ENCODE peak calls at places on chromosomes 1 and 21, in four cellular contexts. One of them, this sample, is unnamed.

GRCh38 chr1:2921970-2922686 is 99.1 kb upstream of the ACTRT2 start:
- DNase-seq in astrocyte: no peak
- DNase-seq in progenitor cell of endocrine pancreas: no peak
- DNase-seq in foreskin fibroblast: no peak
- DNase-seq in this sample: no peak

GRCh38 chr1:41611068-41611931 is 126.8 kb upstream of the EDN2 start:
- DNase-seq in astrocyte: no peak
- DNase-seq in progenitor cell of endocrine pancreas: peak; percentile 4
- DNase-seq in foreskin fibroblast: no peak
- DNase-seq in this sample: peak; percentile 46

GRCh38 chr1:9087411-9087810 is 18.0 kb upstream of the SLC2A5 start:
- DNase-seq in astrocyte: no peak
- DNase-seq in progenitor cell of endocrine pancreas: no peak
- DNase-seq in foreskin fibroblast: no peak
- DNase-seq in this sample: no peak

GRCh38 chr1:53046930-53047329 is 15.1 kb upstream of the PODN start:
- DNase-seq in astrocyte: peak; percentile 73
- DNase-seq in progenitor cell of endocrine pancreas: no peak
- DNase-seq in foreskin fibroblast: no peak
- DNase-seq in this sample: no peak

GRCh38 chr1:24635195-24635843 is 7.8 kb upstream of the SRRM1 start:
- DNase-seq in astrocyte: peak; percentile 61
- DNase-seq in progenitor cell of endocrine pancreas: no peak
- DNase-seq in foreskin fibroblast: peak; percentile 60
- DNase-seq in this sample: no peak

GRCh38 chr1:145805057-145805456 is 18.8 kb downstream of the RNF115 start:
- DNase-seq in astrocyte: no peak
- DNase-seq in progenitor cell of endocrine pancreas: no peak
- DNase-seq in foreskin fibroblast: no peak
- DNase-seq in this sample: no peak

GRCh38 chr1:24910751-24911650 is 19.1 kb downstream of the RUNX3 start:
- DNase-seq in astrocyte: peak; percentile 73
- DNase-seq in progenitor cell of endocrine pancreas: no peak
- DNase-seq in foreskin fibroblast: no peak
- DNase-seq in this sample: no peak

GRCh38 chr1:220815409-220815808 is 28.7 kb downstream of the MTARC1 start:
- DNase-seq in astrocyte: no peak
- DNase-seq in progenitor cell of endocrine pancreas: no peak
- DNase-seq in foreskin fibroblast: no peak
- DNase-seq in this sample: no peak

GRCh38 chr1:167221126-167221803 is 579 bp downstream of the POU2F1 start:
- DNase-seq in astrocyte: no peak
- DNase-seq in progenitor cell of endocrine pancreas: peak; percentile 46
- DNase-seq in foreskin fibroblast: no peak
- DNase-seq in this sample: no peak

GRCh38 chr1:180424848-180425457 is 77.4 kb downstream of the ACBD6 start:
- DNase-seq in astrocyte: no peak
- DNase-seq in progenitor cell of endocrine pancreas: no peak
- DNase-seq in foreskin fibroblast: no peak
- DNase-seq in this sample: no peak

GRCh38 chr1:228364068-228364705 is 42.4 kb downstream of the TRIM11 start:
- DNase-seq in astrocyte: no peak
- DNase-seq in progenitor cell of endocrine pancreas: no peak
- DNase-seq in foreskin fibroblast: no peak
- DNase-seq in this sample: no peak

GRCh38 chr1:241702436-241702835 is 50.4 kb downstream of the WDR64 start:
- DNase-seq in astrocyte: peak; percentile 18
- DNase-seq in progenitor cell of endocrine pancreas: no peak
- DNase-seq in foreskin fibroblast: peak; percentile 53
- DNase-seq in this sample: no peak

GRCh38 chr1:116411784-116412479 is 38.9 kb downstream of the ATP1A1 start:
- DNase-seq in astrocyte: peak; percentile 18
- DNase-seq in progenitor cell of endocrine pancreas: no peak
- DNase-seq in foreskin fibroblast: peak; percentile 65
- DNase-seq in this sample: no peak

GRCh38 chr1:185444651-185445050 is 127.6 kb upstream of the IVNS1ABP start:
- DNase-seq in astrocyte: no peak
- DNase-seq in progenitor cell of endocrine pancreas: no peak
- DNase-seq in foreskin fibroblast: no peak
- DNase-seq in this sample: no peak

GRCh38 chr1:58584082-58584895 is 7.2 kb upstream of the TACSTD2 start:
- DNase-seq in astrocyte: peak; percentile 97
- DNase-seq in progenitor cell of endocrine pancreas: no peak
- DNase-seq in foreskin fibroblast: peak; percentile 95
- DNase-seq in this sample: no peak

GRCh38 chr1:209641216-209642181 is 10.7 kb downstream of the LAMB3 start:
- DNase-seq in astrocyte: no peak
- DNase-seq in progenitor cell of endocrine pancreas: no peak
- DNase-seq in foreskin fibroblast: no peak
- DNase-seq in this sample: no peak

GRCh38 chr1:35640380-35641232 is 720 bp downstream of the PSMB2 start:
- DNase-seq in astrocyte: no peak
- DNase-seq in progenitor cell of endocrine pancreas: no peak
- DNase-seq in foreskin fibroblast: no peak
- DNase-seq in this sample: no peak

GRCh38 chr1:75134939-75135828 is 996 bp downstream of the LHX8 start:
- DNase-seq in astrocyte: no peak
- DNase-seq in progenitor cell of endocrine pancreas: no peak
- DNase-seq in foreskin fibroblast: no peak
- DNase-seq in this sample: peak; percentile 77

GRCh38 chr1:200042437-200043329 is 15.2 kb downstream of the NR5A2 start:
- DNase-seq in astrocyte: no peak
- DNase-seq in progenitor cell of endocrine pancreas: no peak
- DNase-seq in foreskin fibroblast: no peak
- DNase-seq in this sample: no peak

GRCh38 chr1:179077396-179077795 is 4.5 kb upstream of the TOR3A start:
- DNase-seq in astrocyte: peak; percentile 66
- DNase-seq in progenitor cell of endocrine pancreas: no peak
- DNase-seq in foreskin fibroblast: no peak
- DNase-seq in this sample: no peak

GRCh38 chr1:37083551-37084119 is 49.3 kb upstream of the GRIK3 start:
- DNase-seq in astrocyte: no peak
- DNase-seq in progenitor cell of endocrine pancreas: no peak
- DNase-seq in foreskin fibroblast: no peak
- DNase-seq in this sample: no peak

GRCh38 chr1:188463919-188464318 is 1635.2 kb downstream of the PLA2G4A start:
- DNase-seq in astrocyte: no peak
- DNase-seq in progenitor cell of endocrine pancreas: no peak
- DNase-seq in foreskin fibroblast: no peak
- DNase-seq in this sample: no peak

GRCh38 chr1:6025269-6026094 is 20.2 kb upstream of the KCNAB2 start:
- DNase-seq in astrocyte: no peak
- DNase-seq in progenitor cell of endocrine pancreas: no peak
- DNase-seq in foreskin fibroblast: peak; percentile 37
- DNase-seq in this sample: no peak

GRCh38 chr1:6869002-6869380 is 83.7 kb downstream of the CAMTA1 start:
- DNase-seq in astrocyte: no peak
- DNase-seq in progenitor cell of endocrine pancreas: no peak
- DNase-seq in foreskin fibroblast: no peak
- DNase-seq in this sample: no peak

GRCh38 chr1:235929216-235929615 is 62.5 kb upstream of the LYST start:
- DNase-seq in astrocyte: no peak
- DNase-seq in progenitor cell of endocrine pancreas: no peak
- DNase-seq in foreskin fibroblast: peak; percentile 63
- DNase-seq in this sample: no peak

GRCh38 chr1:172613294-172613693 is 45.6 kb upstream of the FASLG start:
- DNase-seq in astrocyte: no peak
- DNase-seq in progenitor cell of endocrine pancreas: no peak
- DNase-seq in foreskin fibroblast: peak; percentile 39
- DNase-seq in this sample: no peak

GRCh38 chr21:40658237-40658636 is 188.7 kb downstream of the DSCAM start:
- DNase-seq in astrocyte: no peak
- DNase-seq in progenitor cell of endocrine pancreas: no peak
- DNase-seq in foreskin fibroblast: no peak
- DNase-seq in this sample: no peak

GRCh38 chr21:41361786-41362604 is at the start of gene MX2:
- DNase-seq in astrocyte: peak; percentile 86
- DNase-seq in progenitor cell of endocrine pancreas: no peak
- DNase-seq in foreskin fibroblast: peak; percentile 66
- DNase-seq in this sample: peak; percentile 71

GRCh38 chr1:57017717-57018116 is 51.9 kb upstream of the C8B start:
- DNase-seq in astrocyte: no peak
- DNase-seq in progenitor cell of endocrine pancreas: no peak
- DNase-seq in foreskin fibroblast: no peak
- DNase-seq in this sample: no peak

GRCh38 chr1:161088587-161089110 is 709 bp downstream of the NECTIN4 start:
- DNase-seq in astrocyte: peak; percentile 26
- DNase-seq in progenitor cell of endocrine pancreas: no peak
- DNase-seq in foreskin fibroblast: peak; percentile 48
- DNase-seq in this sample: no peak

GRCh38 chr1:39508266-39508665 is 16.8 kb downstream of the BMP8A start:
- DNase-seq in astrocyte: no peak
- DNase-seq in progenitor cell of endocrine pancreas: no peak
- DNase-seq in foreskin fibroblast: no peak
- DNase-seq in this sample: no peak

GRCh38 chr21:42468511-42469131 is 27.4 kb downstream of the RSPH1 start:
- DNase-seq in astrocyte: peak; percentile 20
- DNase-seq in progenitor cell of endocrine pancreas: no peak
- DNase-seq in foreskin fibroblast: no peak
- DNase-seq in this sample: no peak

GRCh38 chr21:42467613-42467983 is 28.4 kb downstream of the RSPH1 start:
- DNase-seq in astrocyte: no peak
- DNase-seq in progenitor cell of endocrine pancreas: no peak
- DNase-seq in foreskin fibroblast: no peak
- DNase-seq in this sample: no peak

GRCh38 chr21:42466700-42467612 is 29.1 kb downstream of the RSPH1 start:
- DNase-seq in astrocyte: peak; percentile 39
- DNase-seq in progenitor cell of endocrine pancreas: no peak
- DNase-seq in foreskin fibroblast: no peak
- DNase-seq in this sample: no peak

GRCh38 chr21:42471206-42471605 is 24.8 kb downstream of the RSPH1 start:
- DNase-seq in astrocyte: no peak
- DNase-seq in progenitor cell of endocrine pancreas: no peak
- DNase-seq in foreskin fibroblast: no peak
- DNase-seq in this sample: no peak

GRCh38 chr21:42469272-42469671 is 26.8 kb downstream of the RSPH1 start:
- DNase-seq in astrocyte: no peak
- DNase-seq in progenitor cell of endocrine pancreas: no peak
- DNase-seq in foreskin fibroblast: no peak
- DNase-seq in this sample: no peak
- TF ChIP-seq CTCF in astrocyte: no peak
- TF ChIP-seq CTCF in progenitor cell of endocrine pancreas: no peak
- TF ChIP-seq CTCF in foreskin fibroblast: no peak
- TF ChIP-seq CTCF in this sample: no peak

GRCh38 chr21:31918250-31918775 is 45.5 kb downstream of the HUNK start:
- DNase-seq in astrocyte: no peak
- DNase-seq in progenitor cell of endocrine pancreas: no peak
- DNase-seq in foreskin fibroblast: no peak
- DNase-seq in this sample: no peak
- TF ChIP-seq CTCF in astrocyte: no peak
- TF ChIP-seq CTCF in progenitor cell of endocrine pancreas: peak; percentile 13
- TF ChIP-seq CTCF in foreskin fibroblast: no peak
- TF ChIP-seq CTCF in this sample: no peak

GRCh38 chr1:91885716-91886506 is at the start of gene TGFBR3:
- DNase-seq in astrocyte: peak; percentile 82
- DNase-seq in progenitor cell of endocrine pancreas: peak; percentile 78
- DNase-seq in foreskin fibroblast: peak; percentile 96
- DNase-seq in this sample: peak; percentile 96
- TF ChIP-seq CTCF in astrocyte: no peak
- TF ChIP-seq CTCF in progenitor cell of endocrine pancreas: peak; percentile 57
- TF ChIP-seq CTCF in foreskin fibroblast: peak; percentile 58
- TF ChIP-seq CTCF in this sample: peak; percentile 61

DNA sequence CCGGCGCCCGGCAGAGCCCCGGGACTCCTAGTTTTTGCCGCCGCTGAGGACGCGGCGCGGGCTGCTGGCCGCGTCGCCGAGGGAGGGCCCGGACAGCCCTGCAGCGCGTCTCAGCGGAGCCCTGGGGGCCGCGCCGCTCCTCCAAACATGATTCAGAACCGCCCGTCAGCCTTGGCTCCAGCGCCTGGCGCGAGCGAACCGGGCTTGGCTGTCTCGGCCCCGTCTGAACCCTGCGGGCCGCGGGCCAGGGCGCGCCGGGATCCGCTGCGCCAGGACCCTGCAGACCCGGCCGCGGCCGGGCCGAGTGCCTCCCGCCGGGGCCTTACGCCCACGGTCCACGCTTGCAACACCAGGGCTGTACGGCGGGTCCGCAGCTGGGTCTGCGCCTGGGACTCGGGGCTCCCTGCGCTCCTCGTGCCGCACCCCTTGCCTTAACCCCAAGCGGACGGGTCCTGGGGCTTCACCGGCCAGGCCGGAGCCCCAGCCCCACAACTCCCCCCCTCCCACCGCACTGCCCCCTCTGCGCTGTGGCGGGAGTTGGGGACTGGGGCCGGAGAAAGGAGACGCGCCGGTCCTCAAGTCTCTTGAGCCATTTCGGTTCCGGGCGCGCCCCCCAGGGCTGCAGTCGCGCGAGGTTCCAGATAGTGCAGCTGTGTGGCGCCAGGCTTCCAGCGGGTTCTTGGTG is 48.4 kb upstream of the CD34 start:
- DNase-seq in astrocyte: peak; percentile 40
- DNase-seq in progenitor cell of endocrine pancreas: no peak
- DNase-seq in foreskin fibroblast: peak; percentile 24
- DNase-seq in this sample: no peak
- TF ChIP-seq CTCF in astrocyte: no peak
- TF ChIP-seq CTCF in progenitor cell of endocrine pancreas: no peak
- TF ChIP-seq CTCF in foreskin fibroblast: no peak
- TF ChIP-seq CTCF in this sample: no peak